ENCODE peak calls at places on chromosome 17, in six cellular contexts. Q is GM23248; L is body of pancreas; U is stimulated activated CD4-positive, alpha-beta T cell treated with anti-CD3 and anti-CD28 coated beads, Interleukin-15, amount 100 ng/mL, for 24 hours; K is stimulated activated CD8-positive, alpha-beta memory T cell treated with anti-CD3 and anti-CD28 coated beads, Interleukin-12 subunit alpha, Interleukin-12 subunit beta, amount 100 ng/mL, for 4 hours; T is ascending aorta. X is an unnamed sample.
A peak's percentile ranks its signal among the peaks of the same experiment; 100 is the strongest.

GRCh38 chr17:73746314-73747073 is 102.2 kb upstream of the SDK2 start:
- DNase-seq in U (no peak), Q (no peak), T (no peak), K (no peak), L (no peak), X (no peak)

GRCh38 chr17:56808503-56808902 is 25.2 kb downstream of the C17orf67 start:
- DNase-seq in K (no peak), U (no peak), L (no peak), Q (no peak), T (no peak), X (no peak)

GRCh38 chr17:76383645-76384221 is 676 bp upstream of the SPHK1 start:
- DNase-seq in T (no peak), Q (peak; percentile 84), K (peak; percentile 38), L (peak; percentile 49), U (peak; percentile 65), X (peak; percentile 46)

GRCh38 chr17:35010093-35010492 is 29.8 kb downstream of the LIG3 start:
- DNase-seq in Q (peak; percentile 16), K (no peak), L (no peak), T (no peak), U (no peak), X (no peak)

GRCh38 chr17:78291944-78292910 is 60.8 kb downstream of the TMEM235 start:
- DNase-seq in L (no peak), T (no peak), U (no peak), K (no peak), Q (no peak), X (no peak)

GRCh38 chr17:45848405-45848804 is 3.7 kb downstream of the SPPL2C start:
- DNase-seq in T (no peak), K (no peak), Q (no peak), U (no peak), L (no peak), X (no peak)

GRCh38 chr17:17173921-17174320 is 32.2 kb downstream of the PLD6 start:
- DNase-seq in U (no peak), K (no peak), T (no peak), Q (no peak), L (no peak), X (no peak)

GRCh38 chr17:72697602-72698146 is 394.8 kb downstream of the SLC39A11 start:
- DNase-seq in U (no peak), Q (no peak), L (no peak), K (no peak), T (no peak), X (no peak)

GRCh38 chr17:14050616-14051015 is 18.7 kb upstream of the COX10 start:
- DNase-seq in L (no peak), Q (no peak), K (no peak), U (no peak), T (no peak), X (no peak)

GRCh38 chr17:61797283-61797682 is 66.0 kb downstream of the BRIP1 start:
- DNase-seq in T (no peak), K (no peak), L (no peak), Q (no peak), U (no peak), X (no peak)

GRCh38 chr17:10292057-10292931 is 80.5 kb downstream of the MYH13 start:
- DNase-seq in T (no peak), U (no peak), L (no peak), Q (peak; percentile 96), K (no peak), X (no peak)

GRCh38 chr17:15038656-15039055 is 226.5 kb downstream of the PMP22 start:
- DNase-seq in K (no peak), Q (peak; percentile 75), U (no peak), T (no peak), L (no peak), X (peak; percentile 1)

GRCh38 chr17:34579979-34580684 is 750 bp downstream of the TMEM132E start:
- DNase-seq in Q (peak; percentile 61), L (peak; percentile 43), T (no peak), K (no peak), U (peak; percentile 39), X (no peak)

GRCh38 chr17:74686761-74687160 is 26.0 kb downstream of the CD300LF start:
- DNase-seq in K (no peak), L (no peak), U (no peak), Q (no peak), T (no peak), X (no peak)

GRCh38 chr17:77724876-77725615 is 233.5 kb upstream of the TNRC6C start:
- DNase-seq in Q (no peak), K (no peak), L (no peak), U (no peak), T (no peak), X (no peak)

GRCh38 chr17:77356109-77356689 is 215.4 kb downstream of the SEC14L1 start:
- DNase-seq in K (no peak), T (no peak), U (no peak), L (no peak), Q (peak; percentile 50), X (no peak)

GRCh38 chr17:6452471-6453266 is 8.4 kb downstream of the PIMREG start:
- DNase-seq in L (no peak), K (no peak), T (no peak), Q (no peak), U (no peak), X (no peak)

GRCh38 chr17:64406321-64407200 is 15.9 kb upstream of the PECAM1 start:
- DNase-seq in L (no peak), Q (peak; percentile 42), K (no peak), T (no peak), U (no peak), X (no peak)

GRCh38 chr17:80861892-80862291 is 129.7 kb upstream of the CHMP6 start:
- DNase-seq in T (no peak), K (no peak), L (no peak), Q (peak; percentile 20), U (peak; percentile 73), X (peak; percentile 31)

GRCh38 chr17:81440511-81441244 is 45.4 kb downstream of the BAHCC1 start:
- DNase-seq in T (no peak), L (no peak), U (peak; percentile 40), Q (peak; percentile 13), K (no peak), X (no peak)

GRCh38 chr17:18235743-18236256 is 10.4 kb downstream of the LLGL1 start:
- DNase-seq in U (peak; percentile 65), Q (peak; percentile 72), L (no peak), K (no peak), T (no peak), X (peak; percentile 11)

GRCh38 chr17:7854851-7855642 is at the start of gene TMEM88:
- DNase-seq in T (no peak), L (peak; percentile 24), Q (peak; percentile 31), U (peak; percentile 21), K (no peak), X (no peak)

GRCh38 chr17:40551874-40552768 is 13.2 kb downstream of the CCR7 start:
- DNase-seq in Q (peak; percentile 98), L (peak; percentile 36), U (no peak), T (no peak), K (no peak), X (peak; percentile 95)

GRCh38 chr17:1690544-1691221 is 6.0 kb upstream of the PRPF8 start:
- DNase-seq in U (no peak), K (no peak), T (no peak), L (no peak), Q (no peak), X (no peak)

GRCh38 chr17:14125518-14126125 is 56.3 kb downstream of the COX10 start:
- DNase-seq in L (no peak), Q (no peak), U (no peak), T (no peak), K (no peak), X (no peak)

GRCh38 chr17:16328997-16329396 is 24.3 kb downstream of the CENPV start:
- DNase-seq in Q (peak; percentile 10), L (no peak), K (no peak), T (no peak), U (no peak), X (no peak)

GRCh38 chr17:78130439-78131101 is at the start of gene TMC8:
- DNase-seq in L (no peak), K (no peak), U (peak; percentile 83), Q (no peak), T (no peak), X (no peak)

GRCh38 chr17:13030459-13031305 is 12.9 kb upstream of the ELAC2 start:
- DNase-seq in K (no peak), L (peak; percentile 23), Q (peak; percentile 67), U (peak; percentile 58), T (no peak), X (peak; percentile 43)

X was measured in HCEC 1CT.